ENCODE peak calls at places on chromosomes 7 and 10, in ten cellular contexts. T is omental fat pad, F is globus pallidus, L is non-pigmented ciliary epithelial cell, W is cardiac fibroblast, X is cerebellar nuclear complex, E is OCI-M1, R is uterus, M is Kasumi-1, C is amniotic stem cell. Q is an unnamed sample.

GRCh38 chr10:73814896-73815718 is 3.7 kb upstream of the NDST2 start:
- DNase-seq in L (no peak), W (peak; percentile 22), X (no peak), C (no peak), E (peak; percentile 37), T (no peak), F (no peak), R (no peak), M (peak; percentile 57), Q (no peak)

GRCh38 chr10:82866424-82867020 is 991.5 kb downstream of the NRG3 start:
- DNase-seq in E (peak; percentile 28), M (no peak), C (no peak), R (no peak), W (peak; percentile 51), X (no peak), T (no peak), F (no peak), L (peak; percentile 65), Q (no peak)

GRCh38 chr7:135170223-135170997 is at the start of gene CYREN:
- DNase-seq in F (peak; percentile 95), T (peak; percentile 79), R (peak; percentile 92), E (peak; percentile 94), L (peak; percentile 52), C (peak; percentile 92), M (peak; percentile 84), W (peak; percentile 97), X (no peak), Q (peak; percentile 90)

GRCh38 chr10:43817368-43817767 is 168.7 kb upstream of the ZNF32 start:
- DNase-seq in X (no peak), E (no peak), L (no peak), M (no peak), F (no peak), R (no peak), W (peak; percentile 59), T (no peak), C (no peak), Q (no peak)

GRCh38 chr10:89505606-89506005 is 29.8 kb downstream of the SLC16A12 start:
- DNase-seq in X (no peak), M (no peak), L (no peak), R (no peak), C (no peak), E (no peak), F (no peak), T (no peak), W (no peak), Q (no peak)

GRCh38 chr7:35565927-35566326 is 129.0 kb downstream of the HERPUD2 start:
- DNase-seq in M (no peak), L (no peak), X (no peak), F (no peak), C (no peak), W (no peak), R (no peak), E (no peak), T (no peak), Q (no peak)

GRCh38 chr10:75772153-75772887 is 340.9 kb downstream of the LRMDA start:
- DNase-seq in X (no peak), R (no peak), F (no peak), T (no peak), L (no peak), W (peak; percentile 7), E (peak; percentile 90), C (no peak), M (peak; percentile 60), Q (no peak)

GRCh38 chr10:64385355-64385754 is 864.2 kb downstream of the REEP3 start:
- DNase-seq in W (no peak), X (no peak), M (no peak), E (no peak), R (no peak), F (no peak), C (no peak), L (no peak), T (no peak), Q (no peak)

GRCh38 chr7:79090543-79090942 is 362.9 kb downstream of the MAGI2 start:
- DNase-seq in W (peak; percentile 10), L (no peak), F (no peak), C (no peak), E (no peak), R (no peak), X (no peak), T (no peak), M (no peak), Q (no peak)

GRCh38 chr7:22485189-22485588 is 14.8 kb downstream of the STEAP1B start:
- DNase-seq in R (no peak), L (no peak), F (no peak), C (no peak), X (no peak), E (no peak), W (no peak), T (no peak), M (no peak), Q (no peak)

GRCh38 chr7:149569025-149569725 is 71.6 kb upstream of the ZNF746 start:
- DNase-seq in M (peak; percentile 59), R (no peak), C (no peak), X (no peak), W (no peak), T (no peak), L (peak; percentile 89), F (no peak), E (no peak), Q (no peak)